ENCODE peak calls at places on chromosome 6, in nine cellular contexts. Y is hepatocyte; V is SJCRH30; N is thoracic aorta; E is cardiac muscle cell; W is endothelial cell of umbilical vein; L is aorta; T is CD8-positive, alpha-beta T cell; F is left ventricle myocardium inferior. O is an unnamed sample.

GRCh38 chr6:140076078-140076477 is 701.6 kb upstream of the CITED2 start:
- DNase-seq in N (no peak), L (no peak), F (no peak), Y (no peak), W (no peak), V (no peak), E (no peak), T (no peak), O (no peak)

GRCh38 chr6:169567809-169568208 is 134.0 kb downstream of the WDR27 start:
- DNase-seq in V (no peak), L (no peak), E (no peak), T (no peak), W (no peak), N (no peak), F (no peak), Y (no peak), O (no peak)

GRCh38 chr6:1849686-1850580 is 240.2 kb downstream of the FOXC1 start:
- DNase-seq in E (no peak), Y (no peak), V (no peak), W (peak), F (no peak), T (no peak), N (no peak), L (no peak), O (no peak)

GRCh38 chr6:166633732-166634535 is 6.9 kb upstream of the RPS6KA2 start:
- DNase-seq in V (peak), L (peak), Y (no peak), W (no peak), F (peak), T (no peak), N (no peak), E (no peak), O (no peak)

GRCh38 chr6:36333889-36334288 is 2.8 kb downstream of the BNIP5 start:
- DNase-seq in L (peak), T (no peak), V (peak), W (no peak), N (no peak), E (peak), Y (no peak), F (no peak), O (no peak)

GRCh38 chr6:160102956-160103824 is 18.4 kb upstream of the SLC22A1 start:
- DNase-seq in Y (no peak), F (no peak), T (no peak), L (no peak), E (peak), N (no peak), W (peak), V (peak), O (no peak)

GRCh38 chr6:170224694-170225660 is 65.9 kb downstream of the DLL1 start:
- DNase-seq in W (no peak), L (peak), V (peak), T (no peak), E (no peak), N (no peak), Y (peak), F (no peak), O (peak)

GRCh38 chr6:14717307-14717706 is 528.6 kb upstream of the JARID2 start:
- DNase-seq in E (no peak), F (no peak), T (peak), N (no peak), V (no peak), Y (no peak), W (no peak), L (no peak), O (no peak)

GRCh38 chr6:168001037-168001348 is 3.5 kb downstream of the KIF25 start:
- DNase-seq in E (no peak), V (no peak), L (no peak), F (no peak), N (no peak), W (no peak), T (no peak), Y (no peak), O (no peak)

GRCh38 chr6:33014841-33015634 is 5.6 kb upstream of the HLA-DOA start:
- DNase-seq in V (peak), L (peak), T (peak), W (peak), Y (peak), F (no peak), N (no peak), E (peak), O (no peak)

GRCh38 chr6:88804701-88805100 is 158.7 kb downstream of the RNGTT start:
- DNase-seq in N (no peak), E (no peak), V (no peak), Y (no peak), L (no peak), F (no peak), W (no peak), T (no peak), O (no peak)

GRCh38 chr6:51021171-51021570 is 202.5 kb downstream of the TFAP2B start:
- DNase-seq in W (no peak), F (no peak), Y (no peak), L (no peak), V (no peak), E (no peak), T (no peak), N (no peak), O (no peak)

GRCh38 chr6:43302126-43302525 is 4.1 kb downstream of the SLC22A7 start:
- DNase-seq in W (no peak), E (no peak), V (no peak), N (no peak), Y (no peak), L (peak), T (no peak), F (no peak), O (no peak)

GRCh38 chr6:148999921-149000589 is 253.2 kb downstream of the UST start:
- DNase-seq in V (peak), E (peak), L (peak), Y (no peak), W (peak), N (peak), T (no peak), F (peak), O (peak)

GRCh38 chr6:150666071-150666470 is 66.4 kb downstream of the PLEKHG1 start:
- DNase-seq in L (no peak), E (peak), V (no peak), Y (no peak), N (no peak), F (no peak), W (no peak), T (no peak), O (no peak)

GRCh38 chr6:114096553-114097172 is 125.7 kb upstream of the HDAC2 start:
- DNase-seq in Y (peak), W (peak), F (no peak), L (no peak), N (no peak), T (no peak), V (peak), E (peak), O (no peak)

GRCh38 chr6:117138920-117139319 is 126.4 kb upstream of the VGLL2 start:
- DNase-seq in V (no peak), L (no peak), E (no peak), W (no peak), N (no peak), T (no peak), F (no peak), Y (no peak), O (peak)

GRCh38 chr6:14012313-14013036 is 87.7 kb downstream of the RNF182 start:
- DNase-seq in L (no peak), W (no peak), E (no peak), Y (no peak), V (no peak), F (no peak), T (no peak), N (no peak), O (no peak)

GRCh38 chr6:64998173-64998572 is 708.9 kb downstream of the EYS start:
- DNase-seq in E (no peak), F (no peak), Y (no peak), W (no peak), T (no peak), L (no peak), V (no peak), N (no peak), O (no peak)

GRCh38 chr6:97394160-97394748 is 111.2 kb upstream of the MMS22L start:
- DNase-seq in E (peak), N (no peak), F (no peak), Y (peak), W (peak), L (no peak), V (peak), T (peak), O (no peak)

GRCh38 chr6:158256746-158257424 is 55.4 kb upstream of the TULP4 start:
- DNase-seq in L (no peak), V (no peak), E (no peak), N (no peak), F (no peak), T (no peak), Y (no peak), W (no peak), O (no peak)

GRCh38 chr6:126030045-126030444 is 43.7 kb downstream of the TRMT11 start:
- DNase-seq in E (no peak), N (no peak), V (no peak), L (no peak), T (no peak), Y (no peak), F (no peak), W (no peak), O (no peak)

GRCh38 chr6:136790411-136791295 is 1.6 kb downstream of the MAP3K5 start:
- DNase-seq in Y (no peak), T (no peak), V (no peak), N (no peak), W (peak), F (no peak), L (no peak), E (no peak), O (no peak)

GRCh38 chr6:71123051-71123450 is 165.6 kb upstream of the OGFRL1 start:
- DNase-seq in F (no peak), T (no peak), L (no peak), E (peak), V (no peak), W (no peak), Y (no peak), N (no peak), O (no peak)

GRCh38 chr6:105322499-105323231 is 80.2 kb downstream of the PREP start:
- DNase-seq in L (no peak), Y (no peak), N (no peak), F (no peak), E (no peak), T (no peak), W (no peak), V (peak), O (no peak)

GRCh38 chr6:146997062-146997461 is 207.2 kb upstream of the STXBP5 start:
- DNase-seq in V (no peak), T (no peak), F (no peak), E (peak), Y (no peak), N (no peak), W (no peak), L (no peak), O (no peak)

GRCh38 chr6:92826633-92827032 is 592.7 kb downstream of the EPHA7 start:
- DNase-seq in W (no peak), T (no peak), V (no peak), L (no peak), E (no peak), N (no peak), Y (no peak), F (no peak), O (no peak)

GRCh38 chr6:147204060-147204785 is at the start of gene STXBP5:
- DNase-seq in E (peak), Y (peak), L (peak), F (peak), W (peak), N (no peak), T (peak), V (peak), O (no peak)

GRCh38 chr6:169326067-169326799 is 72.6 kb upstream of the THBS2 start:
- DNase-seq in N (no peak), F (no peak), L (no peak), W (no peak), Y (peak), E (peak), V (peak), T (no peak), O (no peak)

GRCh38 chr6:28353981-28354676 is 4.4 kb downstream of the ZKSCAN3 start:
- DNase-seq in F (peak), T (no peak), V (no peak), W (peak), E (peak), Y (no peak), N (no peak), L (peak), O (peak)

GRCh38 chr6:28357036-28357435 is 7.3 kb downstream of the ZKSCAN3 start:
- DNase-seq in N (no peak), F (no peak), T (no peak), Y (peak), L (no peak), W (peak), V (no peak), E (peak), O (no peak)

GRCh38 chr6:28354688-28355554 is 5.2 kb downstream of the ZKSCAN3 start:
- DNase-seq in Y (no peak), F (no peak), W (no peak), L (no peak), T (no peak), N (no peak), E (no peak), V (no peak), O (no peak)

GRCh38 chr6:28355743-28356665 is 6.3 kb downstream of the ZKSCAN3 start:
- DNase-seq in Y (peak), W (peak), L (peak), E (peak), N (peak), T (peak), V (peak), F (peak), O (peak)

GRCh38 chr6:28356666-28357020 is 6.9 kb downstream of the ZKSCAN3 start:
- DNase-seq in F (no peak), V (no peak), Y (no peak), T (no peak), E (no peak), N (no peak), L (no peak), W (no peak), O (no peak)
- H3K4me3 ChIP-seq in F (peak), V (no peak), Y (no peak), T (no peak), E (no peak), N (no peak), L (no peak), W (no peak), O (peak)

GRCh38 chr6:46219661-46220060 is 48.9 kb upstream of the ENPP5 start:
- DNase-seq in Y (no peak), W (no peak), N (no peak), T (no peak), V (no peak), F (no peak), E (no peak), L (no peak), O (no peak)
- H3K27ac ChIP-seq in Y (no peak), W (no peak), N (no peak), T (no peak), V (no peak), F (peak), E (no peak), L (no peak), O (no peak)

GRCh38 chr6:161761966-161762365 is 488.1 kb upstream of the AGPAT4 start:
- DNase-seq in T (no peak), N (no peak), E (no peak), V (no peak), Y (no peak), W (no peak), L (no peak), F (no peak), O (no peak)
- H3K4me3 ChIP-seq in T (no peak), N (no peak), E (no peak), V (no peak), Y (no peak), W (no peak), L (no peak), F (no peak), O (no peak)

GRCh38 chr6:152212437-152212836 is 405.0 kb downstream of the ESR1 start:
- DNase-seq in V (no peak), Y (no peak), T (no peak), L (no peak), E (no peak), N (no peak), W (no peak), F (no peak), O (no peak)

GRCh38 chr6:152209211-152209610 is 401.7 kb downstream of the ESR1 start:
- DNase-seq in Y (no peak), N (no peak), E (no peak), T (no peak), W (no peak), F (no peak), L (no peak), V (no peak), O (no peak)

GRCh38 chr6:152204584-152204983 is 397.1 kb downstream of the ESR1 start:
- DNase-seq in L (no peak), N (no peak), W (no peak), E (no peak), F (no peak), V (no peak), Y (no peak), T (no peak), O (no peak)

GRCh38 chr6:152206072-152206818 is 398.8 kb downstream of the ESR1 start:
- DNase-seq in V (no peak), N (no peak), T (peak), F (peak), Y (peak), W (peak), E (peak), L (peak), O (no peak)

DNA sequence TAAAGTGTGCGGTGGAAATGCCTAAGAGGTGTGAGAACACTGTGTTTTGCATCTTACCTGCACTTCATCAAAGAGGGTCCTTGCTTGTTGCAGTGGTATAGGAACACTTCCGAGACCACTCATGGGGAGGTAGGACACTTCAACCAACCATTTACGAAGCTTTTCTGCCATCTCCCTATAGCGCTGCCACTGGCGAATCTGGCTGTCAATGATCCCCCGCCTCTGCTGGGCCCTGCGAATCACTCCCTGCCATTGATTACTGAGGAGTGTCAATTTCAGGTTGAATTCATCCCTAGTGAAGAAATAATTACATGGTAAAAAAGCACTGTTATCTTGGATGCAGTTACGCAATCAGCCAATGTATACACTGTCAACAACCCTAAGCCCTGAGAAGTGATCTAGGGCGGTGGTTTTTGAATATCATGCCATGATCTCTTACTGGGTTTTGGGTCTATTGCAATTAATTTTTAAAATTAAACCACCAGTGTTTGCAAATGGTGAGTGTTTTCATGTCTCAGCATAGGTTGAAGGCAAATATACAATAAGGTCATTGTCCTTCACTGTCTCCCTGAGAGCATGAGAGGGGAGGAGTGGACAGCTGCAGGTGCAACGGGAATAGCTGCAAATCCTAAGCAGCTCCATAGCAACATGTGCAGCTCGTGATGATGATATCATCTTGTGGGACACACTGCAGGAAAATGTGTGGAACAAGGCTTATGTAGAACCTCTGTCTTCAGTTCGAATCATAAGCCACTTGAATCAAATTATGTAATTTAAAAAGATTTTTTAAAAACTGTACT is 400.6 kb downstream of the ESR1 start:
- DNase-seq in W (no peak), E (no peak), L (no peak), V (peak), T (no peak), N (no peak), F (no peak), Y (no peak), O (no peak)
- H3K27ac ChIP-seq in W (no peak), E (no peak), L (no peak), V (no peak), T (no peak), N (no peak), F (no peak), Y (no peak), O (no peak)

GRCh38 chr6:53796791-53797190 is 2.0 kb downstream of the LRRC1 start:
- DNase-seq in N (no peak), F (no peak), V (no peak), E (no peak), Y (no peak), W (peak), L (no peak), T (no peak), O (no peak)
- H3K4me3 ChIP-seq in N (peak), F (peak), V (no peak), E (no peak), Y (peak), W (peak), L (peak), T (no peak), O (peak)

O was measured in breast epithelium.